ENCODE peak calls at places on chromosomes 4 and X, in four cellular contexts. One of them, this sample, is unnamed.

GRCh38 chr4:4867745-4868505 is 8.5 kb downstream of the MSX1 start:
- DNase-seq in tibial artery: no peak
- DNase-seq in GM23248: no peak
- DNase-seq in stomach: no peak
- DNase-seq in this sample: no peak

GRCh38 chrX:69236641-69237040 is 71.4 kb upstream of the PJA1 start:
- DNase-seq in GM23248: no peak
- DNase-seq in stomach: no peak
- DNase-seq in tibial artery: no peak
- DNase-seq in this sample: no peak

GRCh38 chr4:155952546-155952945 is 1.1 kb downstream of the CTSO start:
- DNase-seq in tibial artery: no peak
- DNase-seq in GM23248: peak; percentile 59
- DNase-seq in stomach: no peak
- DNase-seq in this sample: no peak

GRCh38 chrX:149881081-149881711 is at the start of gene MAGEA8:
- DNase-seq in stomach: no peak
- DNase-seq in GM23248: no peak
- DNase-seq in tibial artery: no peak
- DNase-seq in this sample: no peak

GRCh38 chr4:110614981-110615365 is 7.9 kb downstream of the PITX2 start:
- DNase-seq in GM23248: no peak
- DNase-seq in tibial artery: no peak
- DNase-seq in stomach: no peak
- DNase-seq in this sample: no peak

GRCh38 chr4:11415409-11416070 is 13.2 kb downstream of the HS3ST1 start:
- DNase-seq in stomach: no peak
- DNase-seq in GM23248: no peak
- DNase-seq in tibial artery: no peak
- DNase-seq in this sample: no peak

GRCh38 chr4:77418333-77418732 is 187.3 kb upstream of the CXCL13 start:
- DNase-seq in GM23248: peak; percentile 3
- DNase-seq in stomach: no peak
- DNase-seq in tibial artery: no peak
- DNase-seq in this sample: no peak

GRCh38 chr4:5722328-5722727 is 11.3 kb downstream of the EVC start:
- DNase-seq in stomach: no peak
- DNase-seq in GM23248: peak; percentile 76
- DNase-seq in tibial artery: no peak
- DNase-seq in this sample: no peak

GRCh38 chr4:139919513-139919912 is 234.5 kb downstream of the MAML3 start:
- DNase-seq in tibial artery: no peak
- DNase-seq in stomach: no peak
- DNase-seq in GM23248: peak; percentile 70
- DNase-seq in this sample: peak; percentile 62

GRCh38 chrX:136148391-136148790 is 1.1 kb downstream of the FHL1 start:
- DNase-seq in tibial artery: no peak
- DNase-seq in GM23248: no peak
- DNase-seq in stomach: no peak
- DNase-seq in this sample: no peak

GRCh38 chr4:83217721-83218522 is 66.7 kb downstream of the COQ2 start:
- DNase-seq in GM23248: no peak
- DNase-seq in stomach: peak; percentile 35
- DNase-seq in tibial artery: no peak
- DNase-seq in this sample: peak; percentile 60

GRCh38 chrX:126799059-126799458 is 20.5 kb upstream of the PRR32 start:
- DNase-seq in GM23248: no peak
- DNase-seq in stomach: no peak
- DNase-seq in tibial artery: no peak
- DNase-seq in this sample: no peak

GRCh38 chr4:52982246-52982950 is 120.3 kb downstream of the RASL11B start:
- DNase-seq in tibial artery: no peak
- DNase-seq in stomach: no peak
- DNase-seq in GM23248: peak; percentile 70
- DNase-seq in this sample: no peak

GRCh38 chrX:35728481-35728880 is 69.7 kb upstream of the MAGEB16 start:
- DNase-seq in GM23248: no peak
- DNase-seq in stomach: no peak
- DNase-seq in tibial artery: no peak
- DNase-seq in this sample: no peak

GRCh38 chrX:9538544-9539045 is 73.7 kb downstream of the TBL1X start:
- DNase-seq in tibial artery: no peak
- DNase-seq in stomach: no peak
- DNase-seq in GM23248: no peak
- DNase-seq in this sample: no peak

GRCh38 chr4:7518871-7519637 is 84.3 kb upstream of the PSAPL1 start:
- DNase-seq in GM23248: no peak
- DNase-seq in tibial artery: no peak
- DNase-seq in stomach: no peak
- DNase-seq in this sample: no peak

GRCh38 chrX:2500681-2501151 is at the start of the genes DHRSX and ZBED1:
- DNase-seq in GM23248: peak; percentile 73
- DNase-seq in stomach: peak; percentile 51
- DNase-seq in tibial artery: no peak
- DNase-seq in this sample: no peak

GRCh38 chr4:73917081-73917501 is 47.9 kb downstream of the CXCL1 start:
- DNase-seq in tibial artery: no peak
- DNase-seq in stomach: no peak
- DNase-seq in GM23248: peak; percentile 96
- DNase-seq in this sample: no peak

GRCh38 chr4:140718240-140718639 is 37.9 kb downstream of the TBC1D9 start:
- DNase-seq in tibial artery: no peak
- DNase-seq in stomach: no peak
- DNase-seq in GM23248: peak; percentile 79
- DNase-seq in this sample: no peak

GRCh38 chrX:11893933-11894710 is 136.1 kb downstream of the MSL3 start:
- DNase-seq in GM23248: no peak
- DNase-seq in stomach: no peak
- DNase-seq in tibial artery: no peak
- DNase-seq in this sample: no peak

GRCh38 chr4:8726344-8726851 is 133.8 kb downstream of the CPZ start:
- DNase-seq in stomach: peak; percentile 21
- DNase-seq in GM23248: no peak
- DNase-seq in tibial artery: peak; percentile 9
- DNase-seq in this sample: no peak

GRCh38 chr4:8528713-8529112 is 51.5 kb upstream of the GPR78 start:
- DNase-seq in tibial artery: no peak
- DNase-seq in GM23248: peak; percentile 71
- DNase-seq in stomach: no peak
- DNase-seq in this sample: no peak

GRCh38 chr4:88868510-88868909 is 170.9 kb upstream of the NAP1L5 start:
- DNase-seq in GM23248: no peak
- DNase-seq in stomach: no peak
- DNase-seq in tibial artery: no peak
- DNase-seq in this sample: no peak

GRCh38 chrX:41785685-41786084 is 61.7 kb downstream of the GPR82 start:
- DNase-seq in GM23248: peak; percentile 47
- DNase-seq in stomach: no peak
- DNase-seq in tibial artery: no peak
- DNase-seq in this sample: no peak

GRCh38 chrX:70998402-70999027 is 67.6 kb upstream of the SLC7A3 start:
- DNase-seq in stomach: no peak
- DNase-seq in GM23248: peak; percentile 30
- DNase-seq in tibial artery: peak; percentile 19
- DNase-seq in this sample: no peak

GRCh38 chrX:17237146-17237545 is 137.9 kb upstream of the NHS start:
- DNase-seq in tibial artery: no peak
- DNase-seq in stomach: no peak
- DNase-seq in GM23248: no peak
- DNase-seq in this sample: no peak

GRCh38 chr4:38060829-38061431 is 100.7 kb downstream of the PTTG2 start:
- DNase-seq in tibial artery: no peak
- DNase-seq in GM23248: no peak
- DNase-seq in stomach: no peak
- DNase-seq in this sample: no peak

GRCh38 chrX:9788908-9789307 is 2.7 kb downstream of the SHROOM2 start:
- DNase-seq in tibial artery: no peak
- DNase-seq in GM23248: peak; percentile 5
- DNase-seq in stomach: peak; percentile 47
- DNase-seq in this sample: no peak

GRCh38 chrX:136967965-136968364 is 65.8 kb downstream of the GPR101 start:
- DNase-seq in GM23248: no peak
- DNase-seq in stomach: no peak
- DNase-seq in tibial artery: no peak
- DNase-seq in this sample: no peak

DNA sequence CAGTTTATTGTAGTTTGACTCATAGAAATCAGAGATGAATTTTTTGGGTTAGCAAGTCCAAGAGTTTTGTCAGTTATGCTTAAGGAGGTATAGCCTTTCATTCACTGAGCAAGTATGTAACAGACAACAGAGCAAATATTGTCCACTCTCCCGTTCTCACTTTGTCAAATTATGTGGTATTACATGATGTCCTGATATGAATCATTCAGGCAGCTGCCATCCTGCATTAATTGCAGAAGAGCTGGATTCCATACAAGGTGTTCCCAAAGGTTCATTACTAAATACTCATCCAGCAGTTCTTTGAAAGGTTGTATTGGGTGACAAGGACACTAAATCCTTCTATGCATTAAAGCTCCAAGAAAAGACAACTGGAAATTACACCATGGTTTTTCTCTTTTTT is 29.9 kb upstream of the PLAC1 start:
- DNase-seq in tibial artery: no peak
- DNase-seq in stomach: no peak
- DNase-seq in GM23248: peak; percentile 23
- DNase-seq in this sample: no peak
- H3K4me1 ChIP-seq in tibial artery: no peaks in the 10 kb centered on the region
- H3K4me1 ChIP-seq in stomach: no peaks in the 10 kb centered on the region
- H3K4me1 ChIP-seq in GM23248: peaks cover 30% of the 10 kb centered on the region
- H3K4me1 ChIP-seq in this sample: no peaks in the 10 kb centered on the region

GRCh38 chrX:25021132-25021498 is 5.3 kb upstream of the ARX start:
- DNase-seq in GM23248: no peak
- DNase-seq in tibial artery: no peak
- DNase-seq in stomach: no peak
- DNase-seq in this sample: no peak

GRCh38 chrX:25025615-25026014 is 9.8 kb upstream of the ARX start:
- DNase-seq in GM23248: no peak
- DNase-seq in tibial artery: no peak
- DNase-seq in stomach: no peak
- DNase-seq in this sample: no peak

GRCh38 chrX:25022499-25023325 is 6.9 kb upstream of the ARX start:
- DNase-seq in tibial artery: no peak
- DNase-seq in GM23248: no peak
- DNase-seq in stomach: no peak
- DNase-seq in this sample: no peak

GRCh38 chrX:25020391-25021131 is 4.8 kb upstream of the ARX start:
- DNase-seq in GM23248: no peak
- DNase-seq in stomach: no peak
- DNase-seq in tibial artery: no peak
- DNase-seq in this sample: no peak

GRCh38 chrX:25023908-25024307 is 8.1 kb upstream of the ARX start:
- DNase-seq in GM23248: no peak
- DNase-seq in stomach: no peak
- DNase-seq in tibial artery: no peak
- DNase-seq in this sample: no peak
- H3K4me1 ChIP-seq in GM23248: no peaks in the 10 kb centered on the region
- H3K4me1 ChIP-seq in stomach: no peaks in the 10 kb centered on the region
- H3K4me1 ChIP-seq in tibial artery: no peaks in the 10 kb centered on the region
- H3K4me1 ChIP-seq in this sample: peaks cover 11% of the 10 kb centered on the region

GRCh38 chrX:13386092-13386491 is 66.2 kb upstream of the ATXN3L start:
- DNase-seq in tibial artery: no peak
- DNase-seq in GM23248: no peak
- DNase-seq in stomach: no peak
- DNase-seq in this sample: no peak

GRCh38 chrX:13387656-13388421 is 68.0 kb upstream of the ATXN3L start:
- DNase-seq in GM23248: peak; percentile 75
- DNase-seq in stomach: no peak
- DNase-seq in tibial artery: no peak
- DNase-seq in this sample: no peak

GRCh38 chrX:13386636-13387035 is 66.8 kb upstream of the ATXN3L start:
- DNase-seq in GM23248: no peak
- DNase-seq in stomach: no peak
- DNase-seq in tibial artery: no peak
- DNase-seq in this sample: no peak

GRCh38 chrX:13383907-13384306 is 64.1 kb upstream of the ATXN3L start:
- DNase-seq in stomach: no peak
- DNase-seq in GM23248: no peak
- DNase-seq in tibial artery: no peak
- DNase-seq in this sample: no peak

DNA sequence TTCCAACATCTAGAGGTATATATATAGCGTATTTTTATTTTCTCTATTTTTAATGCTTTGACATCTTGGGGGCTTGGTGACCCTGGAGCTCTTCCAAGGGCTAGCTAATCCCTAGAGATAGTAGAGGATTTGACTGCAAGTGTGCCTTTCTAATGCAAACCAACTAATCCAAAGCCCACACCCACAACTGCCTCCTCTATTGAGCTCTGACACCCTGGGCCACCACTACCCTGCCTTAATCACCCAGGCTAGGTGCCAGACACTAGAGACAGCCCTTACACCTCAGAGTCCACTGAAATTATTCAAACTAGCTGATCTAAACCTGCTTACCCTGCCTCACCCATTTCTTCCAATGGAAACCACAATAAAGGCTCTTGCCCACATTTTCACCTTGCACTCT is 69.6 kb upstream of the ATXN3L start:
- DNase-seq in GM23248: no peak
- DNase-seq in tibial artery: no peak
- DNase-seq in stomach: no peak
- DNase-seq in this sample: no peak
- H3K4me1 ChIP-seq in GM23248: peaks cover 15% of the 10 kb centered on the region
- H3K4me1 ChIP-seq in tibial artery: no peaks in the 10 kb centered on the region
- H3K4me1 ChIP-seq in stomach: no peaks in the 10 kb centered on the region
- H3K4me1 ChIP-seq in this sample: peaks cover 7% of the 10 kb centered on the region

GRCh38 chr4:75722417-75722816 is 2.0 kb upstream of the USO1 start:
- DNase-seq in GM23248: no peak
- DNase-seq in tibial artery: no peak
- DNase-seq in stomach: no peak
- DNase-seq in this sample: peak; percentile 7
- H3K4me1 ChIP-seq in GM23248: peaks cover 20% of the 10 kb centered on the region
- H3K4me1 ChIP-seq in tibial artery: peaks cover 5% of the 10 kb centered on the region
- H3K4me1 ChIP-seq in stomach: peaks cover 17% of the 10 kb centered on the region
- H3K4me1 ChIP-seq in this sample: peaks cover 40% of the 10 kb centered on the region